ENCODE peak calls at places on chromosomes 16 and 17, in nine cellular contexts. I, L, U, K, X, H, A, J and F are unnamed samples. For H3K27me3, the result is how much of the 10 kb centered on the place peaks cover.

GRCh38 chr17:28745777-28746473 is 2.1 kb downstream of the TRAF4 start:
- DNase-seq in A (peak), I (no peak), H (peak), L (peak), K (no peak), X (peak), J (no peak), U (no peak), F (no peak)

GRCh38 chr17:8713315-8713714 is 31.3 kb downstream of the CCDC42 start:
- DNase-seq in U (no peak), L (no peak), A (no peak), I (no peak), K (no peak), J (no peak), H (no peak), X (no peak), F (no peak)

GRCh38 chr16:79265701-79266100 is 334.8 kb downstream of the MAF start:
- DNase-seq in K (no peak), L (no peak), J (no peak), U (no peak), I (no peak), A (no peak), H (no peak), X (no peak), F (no peak)

GRCh38 chr17:77498875-77499698 is 358.3 kb downstream of the SEC14L1 start:
- DNase-seq in X (no peak), H (no peak), L (no peak), J (no peak), A (no peak), K (no peak), I (no peak), U (no peak), F (no peak)

GRCh38 chr16:24534634-24535033 is 4.7 kb upstream of the RBBP6 start:
- DNase-seq in J (no peak), I (no peak), X (no peak), U (peak), H (no peak), A (no peak), K (no peak), L (no peak), F (no peak)

GRCh38 chr16:57435838-57436237 is 11.3 kb downstream of the CIAPIN1 start:
- DNase-seq in X (no peak), J (no peak), L (no peak), U (no peak), H (no peak), I (no peak), K (no peak), A (no peak), F (no peak)

GRCh38 chr17:22300177-22300576 is 607.9 kb downstream of the KCNJ18 start:
- DNase-seq in A (no peak), U (no peak), L (no peak), I (no peak), J (no peak), H (no peak), X (no peak), K (no peak), F (no peak)

GRCh38 chr16:87278191-87279093 is 38.8 kb downstream of the C16orf95 start:
- DNase-seq in J (no peak), H (peak), U (peak), K (peak), L (peak), A (peak), I (peak), X (peak), F (peak)

GRCh38 chr17:50924300-50924699 is 58.1 kb upstream of the TOB1 start:
- DNase-seq in L (no peak), U (no peak), I (no peak), A (no peak), X (no peak), J (no peak), H (no peak), K (no peak), F (no peak)

GRCh38 chr17:9522074-9522473 is 53.5 kb downstream of the STX8 start:
- DNase-seq in X (no peak), J (no peak), U (peak), A (no peak), K (no peak), H (no peak), L (no peak), I (peak), F (peak)

GRCh38 chr16:53449816-53450517 is 15.7 kb downstream of the RBL2 start:
- DNase-seq in U (no peak), J (no peak), A (no peak), L (no peak), H (no peak), I (no peak), K (no peak), X (no peak), F (no peak)

GRCh38 chr16:75337430-75337829 is 86.0 kb upstream of the BCAR1 start:
- DNase-seq in K (no peak), J (no peak), L (no peak), I (no peak), X (no peak), A (no peak), U (no peak), H (no peak), F (no peak)

GRCh38 chr16:77790964-77791363 is 2.6 kb downstream of the VAT1L start:
- DNase-seq in L (peak), X (no peak), J (no peak), H (no peak), I (no peak), U (no peak), A (no peak), K (no peak), F (no peak)

GRCh38 chr17:73203135-73203787 is 10.4 kb downstream of the COG1 start:
- DNase-seq in X (no peak), K (no peak), J (no peak), A (peak), L (peak), I (no peak), H (peak), U (peak), F (no peak)

GRCh38 chr17:68533887-68534700 is 21.9 kb downstream of the PRKAR1A start:
- DNase-seq in I (no peak), A (no peak), H (no peak), U (no peak), X (no peak), K (no peak), L (no peak), J (no peak), F (no peak)

GRCh38 chr16:17845031-17845430 is 374.3 kb upstream of the XYLT1 start:
- DNase-seq in U (no peak), L (no peak), X (no peak), H (no peak), K (no peak), J (no peak), A (no peak), I (no peak), F (no peak)

GRCh38 chr16:4051591-4051990 is 64.7 kb downstream of the ADCY9 start:
- DNase-seq in U (no peak), J (no peak), H (no peak), X (no peak), K (no peak), L (no peak), A (no peak), I (no peak), F (no peak)

GRCh38 chr16:89090669-89091426 is 2.8 kb upstream of the ACSF3 start:
- DNase-seq in A (no peak), I (no peak), L (no peak), J (no peak), K (no peak), U (no peak), X (peak), H (no peak), F (no peak)

GRCh38 chr16:89094252-89094901 is 725 bp downstream of the ACSF3 start:
- DNase-seq in X (peak), K (no peak), A (no peak), H (no peak), U (peak), I (no peak), J (no peak), L (no peak), F (no peak)

GRCh38 chr16:89090182-89090630 is 3.4 kb upstream of the ACSF3 start:
- DNase-seq in I (no peak), L (no peak), X (peak), A (no peak), H (no peak), U (no peak), J (no peak), K (no peak), F (no peak)

GRCh38 chr16:89093602-89094251 is at the start of gene ACSF3:
- DNase-seq in I (peak), K (peak), H (no peak), X (peak), U (no peak), J (no peak), L (peak), A (peak), F (no peak)

GRCh38 chr16:89092013-89092412 is 1.6 kb upstream of the ACSF3 start:
- DNase-seq in K (no peak), I (no peak), X (peak), J (no peak), L (no peak), A (no peak), U (no peak), H (no peak), F (no peak)
- H3K27me3 ChIP-seq in K (half or more), I (under half), X (half or more), J (under half), L (under half), A (under half), U (under half), H (under half), F (under half)

DNA sequence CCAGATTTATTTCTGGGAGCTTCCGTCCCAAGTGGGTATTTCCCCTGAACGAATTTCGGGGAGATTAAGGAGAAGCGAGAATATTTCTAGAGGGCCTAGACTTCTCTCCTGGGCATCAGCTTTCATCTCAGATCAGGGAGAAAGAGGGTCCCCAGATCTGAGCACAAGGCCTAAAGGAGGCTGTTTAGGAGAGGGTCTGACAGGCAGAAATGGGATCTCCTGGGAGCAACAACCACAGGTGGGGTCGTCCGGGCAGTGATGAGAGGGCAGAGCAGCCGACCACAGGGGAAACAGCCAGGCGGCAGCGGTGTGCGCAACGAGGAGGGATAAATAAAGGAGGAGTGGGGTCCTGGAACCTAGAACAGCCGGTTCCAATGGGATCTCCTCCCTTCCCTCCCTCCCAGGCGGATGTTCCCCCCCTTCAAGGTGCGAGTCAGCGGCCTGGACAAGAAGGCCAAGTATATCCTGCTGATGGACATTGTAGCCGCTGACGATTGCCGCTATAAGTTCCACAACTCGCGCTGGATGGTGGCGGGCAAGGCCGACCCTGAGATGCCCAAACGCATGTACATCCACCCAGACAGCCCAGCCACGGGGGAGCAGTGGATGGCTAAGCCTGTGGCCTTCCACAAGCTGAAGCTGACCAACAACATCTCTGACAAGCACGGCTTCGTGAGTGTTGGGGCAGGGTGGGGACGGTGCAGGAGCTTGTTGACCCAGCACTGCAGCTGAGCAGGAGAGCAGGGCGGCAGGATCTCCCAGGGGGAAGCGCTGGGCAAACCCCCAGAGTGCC is 1.8 kb downstream of the TBX2 start:
- DNase-seq in X (peak), J (no peak), U (no peak), I (no peak), L (no peak), A (no peak), H (no peak), K (no peak), F (no peak)
- H3K27me3 ChIP-seq in X (half or more), J (under half), U (under half), I (half or more), L (half or more), A (half or more), H (under half), K (half or more), F (under half)

DNA sequence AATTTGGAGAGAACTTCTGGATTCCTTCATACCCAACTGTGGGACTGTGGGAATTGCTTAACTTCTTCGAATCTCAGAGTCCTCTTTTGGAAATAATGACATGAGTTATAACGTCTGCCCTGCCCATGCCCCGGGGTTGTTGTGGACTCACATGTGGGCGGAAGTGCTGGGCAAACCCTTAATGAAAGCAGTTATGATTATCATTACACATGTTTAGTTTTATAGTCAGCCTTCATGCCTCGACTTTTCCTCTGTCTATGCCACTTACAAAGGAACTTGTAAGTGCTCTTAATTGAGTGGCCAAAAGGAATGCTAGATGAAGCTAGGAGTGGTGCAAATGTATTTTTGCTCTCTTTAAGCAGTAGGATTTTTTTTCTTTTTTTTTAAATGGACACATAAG is 3.9 kb downstream of the KRT27 start:
- DNase-seq in I (no peak), X (no peak), K (no peak), J (no peak), U (no peak), A (no peak), H (no peak), L (no peak), F (no peak)
- H3K27me3 ChIP-seq in I (under half), X (under half), K (half or more), J (under half), U (under half), A (under half), H (under half), L (under half), F (under half)

DNA sequence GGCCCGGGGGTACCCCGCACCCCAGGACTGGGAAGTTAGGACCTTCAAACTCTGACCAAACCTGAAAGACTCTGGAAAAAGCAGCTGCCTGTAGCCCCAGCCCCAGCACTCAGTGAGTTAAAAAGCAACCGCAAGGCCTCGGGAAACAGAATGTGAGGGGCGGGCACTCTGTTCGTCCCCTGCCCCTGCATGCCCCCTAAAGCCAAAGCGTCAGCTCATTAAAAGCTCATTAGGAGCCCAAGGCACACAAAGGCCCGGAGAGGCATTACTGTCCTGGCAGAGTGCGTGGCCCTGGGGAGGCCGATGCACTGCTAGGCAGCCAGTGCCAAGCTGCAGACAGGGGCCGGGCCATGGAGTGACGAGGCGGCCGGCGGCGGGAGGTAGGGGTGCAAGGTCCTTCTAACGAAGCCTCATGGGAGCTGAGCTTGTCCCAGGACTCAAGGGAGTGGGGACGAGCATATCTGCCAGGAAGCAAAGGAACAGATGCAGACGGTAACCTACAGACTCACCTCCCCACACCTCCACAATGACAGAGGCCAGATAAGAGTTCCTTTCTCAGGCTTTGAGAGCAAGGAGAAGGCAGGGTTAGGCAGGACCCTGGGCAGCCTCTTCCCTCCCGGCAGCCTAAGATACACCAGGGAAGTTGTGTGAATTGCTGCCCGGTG is 116.8 kb downstream of the ENGASE start:
- DNase-seq in H (no peak), X (peak), J (no peak), I (no peak), A (no peak), L (no peak), K (no peak), U (no peak), F (no peak)
- H3K27me3 ChIP-seq in H (under half), X (half or more), J (under half), I (half or more), A (under half), L (under half), K (half or more), U (half or more), F (under half)